ENCODE peak calls at places on chromosomes 5 and 9, in six cellular contexts. J is IMR-90, B is neuronal stem cell, G is mesenchymal stem cell, M is H9, I is H1. R is an unnamed sample.

GRCh38 chr5:150079655-150080461 is 6.5 kb downstream of the CSF1R start:
- DNase-seq in J (no peak), B (no peak), G (no peak), M (peak; percentile 18), I (no peak), R (no peak)

GRCh38 chr5:179679014-179679674 is 1.7 kb downstream of the CBY3 start:
- DNase-seq in J (peak; percentile 40), B (peak; percentile 36), G (no peak), M (peak; percentile 91), I (peak; percentile 81), R (peak; percentile 72)

GRCh38 chr9:117957267-117957666 is 253.1 kb downstream of the TLR4 start:
- DNase-seq in J (no peak), B (no peak), G (no peak), M (no peak), I (no peak), R (no peak)

GRCh38 chr9:96040591-96041461 is 165.3 kb downstream of the ERCC6L2 start:
- DNase-seq in J (peak; percentile 24), B (no peak), G (peak; percentile 41), M (no peak), I (peak; percentile 39), R (no peak)

GRCh38 chr9:77616191-77616590 is 31.9 kb downstream of the GNA14 start:
- DNase-seq in J (no peak), B (no peak), G (no peak), M (no peak), I (no peak), R (no peak)

GRCh38 chr5:133234273-133234672 is 182.5 kb downstream of the HSPA4 start:
- DNase-seq in J (no peak), B (no peak), G (no peak), M (no peak), I (no peak), R (no peak)

GRCh38 chr9:96241391-96241809 is 60.6 kb downstream of the HSD17B3 start:
- DNase-seq in J (no peak), B (no peak), G (no peak), M (no peak), I (no peak), R (no peak)

GRCh38 chr5:173984218-173984617 is 4.8 kb upstream of the C5orf47 start:
- DNase-seq in J (peak; percentile 28), B (no peak), G (peak; percentile 45), M (peak; percentile 57), I (no peak), R (peak; percentile 32)

GRCh38 chr9:97786341-97786740 is 66.7 kb upstream of the FOXE1 start:
- DNase-seq in J (peak; percentile 55), B (no peak), G (peak; percentile 3), M (no peak), I (no peak), R (peak; percentile 31)

GRCh38 chr9:78207319-78207718 is 28.6 kb upstream of the CEP78 start:
- DNase-seq in J (no peak), B (no peak), G (no peak), M (no peak), I (no peak), R (no peak)

GRCh38 chr5:141889282-141889871 is 11.2 kb upstream of the PCDH1 start:
- DNase-seq in J (no peak), B (no peak), G (peak; percentile 11), M (no peak), I (no peak), R (no peak)

GRCh38 chr9:121304707-121305106 is 36.7 kb downstream of the GSN start:
- DNase-seq in J (no peak), B (no peak), G (no peak), M (no peak), I (no peak), R (no peak)

GRCh38 chr9:94656190-94656589 is 16.9 kb upstream of the FBP1 start:
- DNase-seq in J (no peak), B (no peak), G (no peak), M (no peak), I (no peak), R (peak; percentile 24)

GRCh38 chr9:91426123-91426745 is 2.6 kb upstream of the NFIL3 start:
- DNase-seq in J (peak; percentile 55), B (no peak), G (peak; percentile 67), M (no peak), I (no peak), R (peak; percentile 71)

GRCh38 chr9:131254107-131254491 is 22.2 kb downstream of the FAM78A start:
- DNase-seq in J (no peak), B (no peak), G (peak; percentile 68), M (no peak), I (no peak), R (peak; percentile 70)

GRCh38 chr5:80961376-80962281 is 1.5 kb downstream of the RASGRF2 start:
- DNase-seq in J (peak; percentile 23), B (peak; percentile 9), G (peak; percentile 65), M (no peak), I (no peak), R (peak; percentile 26)

GRCh38 chr9:79325501-79325900 is 246.3 kb upstream of the TLE4 start:
- DNase-seq in J (peak; percentile 45), B (no peak), G (no peak), M (no peak), I (no peak), R (no peak)

GRCh38 chr5:78720997-78721396 is 72.4 kb upstream of the LHFPL2 start:
- DNase-seq in J (no peak), B (no peak), G (no peak), M (no peak), I (no peak), R (no peak)

GRCh38 chr5:20113031-20113685 is 125.2 kb upstream of the CDH18 start:
- DNase-seq in J (no peak), B (no peak), G (no peak), M (no peak), I (no peak), R (no peak)

GRCh38 chr5:33102551-33102950 is 338.2 kb upstream of the TARS1 start:
- DNase-seq in J (peak; percentile 21), B (no peak), G (no peak), M (no peak), I (no peak), R (no peak)

GRCh38 chr5:114367029-114367428 is 5.2 kb downstream of the KCNN2 start:
- DNase-seq in J (peak; percentile 65), B (no peak), G (peak; percentile 38), M (no peak), I (no peak), R (no peak)

GRCh38 chr9:95788011-95788410 is 87.5 kb upstream of the ERCC6L2 start:
- DNase-seq in J (no peak), B (no peak), G (no peak), M (no peak), I (no peak), R (no peak)

GRCh38 chr5:55450050-55450765 is 84.6 kb downstream of the PLPP1 start:
- DNase-seq in J (peak; percentile 53), B (no peak), G (peak; percentile 38), M (no peak), I (no peak), R (peak; percentile 49)

GRCh38 chr5:36239370-36240293 is 2.1 kb downstream of the NADK2 start:
- DNase-seq in J (no peak), B (no peak), G (no peak), M (no peak), I (no peak), R (no peak)

GRCh38 chr5:134651531-134651930 is 2.9 kb downstream of the SEC24A start:
- DNase-seq in J (peak; percentile 12), B (no peak), G (peak; percentile 50), M (no peak), I (no peak), R (no peak)

GRCh38 chr5:128905225-128906110 is 59.8 kb upstream of the SLC27A6 start:
- DNase-seq in J (peak; percentile 58), B (peak; percentile 47), G (peak; percentile 69), M (no peak), I (no peak), R (peak; percentile 90)

GRCh38 chr5:14236757-14237156 is 93.6 kb downstream of the TRIO start:
- DNase-seq in J (no peak), B (no peak), G (no peak), M (no peak), I (no peak), R (no peak)
- H3K27ac ChIP-seq in J (peak overlapping the region; percentile 31), B (no peak overlapping the region), G (peak overlapping the region; percentile 28), M (no peak overlapping the region), I (no peak overlapping the region), R (no peak overlapping the region)

GRCh38 chr5:137708062-137708461 is 27.8 kb downstream of the KLHL3 start:
- DNase-seq in J (no peak), B (no peak), G (no peak), M (no peak), I (no peak), R (no peak)
- H4K91ac ChIP-seq in J (no peak overlapping the region), B (no peak overlapping the region), G (no peak overlapping the region), M (no peak overlapping the region), I (no peak overlapping the region), R (no peak overlapping the region)

DNA sequence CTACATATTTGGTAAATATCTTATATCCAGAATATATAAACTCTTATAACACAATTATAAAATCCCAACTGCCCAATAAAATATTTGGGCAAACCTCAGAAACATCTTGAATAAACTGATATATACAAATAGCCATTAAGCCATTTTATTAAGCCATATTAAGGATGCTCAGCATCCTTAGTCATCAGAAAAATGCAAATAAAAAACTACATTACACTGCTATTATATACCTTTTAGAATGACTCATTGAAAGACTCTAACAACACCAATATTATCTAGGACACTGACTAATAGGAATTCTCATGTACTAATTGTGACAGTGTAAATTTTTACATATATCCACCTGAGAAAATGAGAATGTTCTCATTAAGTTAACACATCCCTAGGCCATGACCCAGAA is 77.8 kb downstream of the CDH10 start:
- DNase-seq in J (no peak), B (no peak), G (no peak), M (no peak), I (no peak), R (no peak)
- H3K27ac ChIP-seq in J (no peak overlapping the region), B (no peak overlapping the region), G (no peak overlapping the region), M (no peak overlapping the region), I (no peak overlapping the region), R (no peak overlapping the region)

GRCh38 chr9:12680757-12681156 is 12.4 kb upstream of the TYRP1 start:
- DNase-seq in J (no peak), B (no peak), G (no peak), M (no peak), I (no peak), R (no peak)
- H4K91ac ChIP-seq in J (peak overlapping the region; percentile 80), B (no peak overlapping the region), G (no peak overlapping the region), M (no peak overlapping the region), I (no peak overlapping the region), R (peak overlapping the region; percentile 24)

GRCh38 chr9:133164209-133164590 is 486 bp upstream of the GBGT1 start:
- DNase-seq in J (no peak), B (no peak), G (no peak), M (no peak), I (no peak), R (no peak)
- H3K27ac ChIP-seq in J (no peak overlapping the region), B (no peak overlapping the region), G (no peak overlapping the region), M (no peak overlapping the region), I (no peak overlapping the region), R (no peak overlapping the region)

R was measured in trophoblast cell.